ENCODE peak calls at places on chromosomes 5 and 9, in four cellular contexts. P is pancreas, X is prostate gland, J is HFF-Myc. H is an unnamed sample.

GRCh38 chr5:92748072-92748676 is 832.8 kb downstream of the NR2F1-AS1 start:
- DNase-seq in P (no peak), X (no peak), J (no peak), H (no peak)

GRCh38 chr9:13948037-13948436 is 365.9 kb downstream of the NFIB start:
- DNase-seq in P (no peak), X (no peak), J (no peak), H (no peak)

GRCh38 chr5:174724484-174725260 is at the start of gene MSX2:
- DNase-seq in P (peak; percentile 95), X (peak; percentile 94), J (peak; percentile 32), H (peak; percentile 16)

GRCh38 chr5:111834926-111835599 is 78.1 kb upstream of the NREP start:
- DNase-seq in P (no peak), X (no peak), J (no peak), H (no peak)

GRCh38 chr9:107675476-107676264 is 186.1 kb upstream of the KLF4 start:
- DNase-seq in P (no peak), X (no peak), J (no peak), H (no peak)

GRCh38 chr5:98927988-98928801 is 612 bp downstream of the CHD1 start:
- DNase-seq in P (peak; percentile 81), X (peak; percentile 68), J (no peak), H (no peak)

GRCh38 chr9:22118810-22119479 is 109.8 kb upstream of the CDKN2B start:
- DNase-seq in P (no peak), X (no peak), J (no peak), H (no peak)

GRCh38 chr5:43839218-43839617 is 236.2 kb downstream of the NNT start:
- DNase-seq in P (no peak), X (no peak), J (peak; percentile 32), H (peak; percentile 60)

GRCh38 chr9:120161801-120162200 is 418.2 kb downstream of the CDK5RAP2 start:
- DNase-seq in P (no peak), X (peak; percentile 10), J (no peak), H (no peak)

GRCh38 chr5:128227984-128228383 is 144.4 kb downstream of the SLC12A2 start:
- DNase-seq in P (no peak), X (no peak), J (peak; percentile 64), H (no peak)

GRCh38 chr5:21862986-21863385 is 990.2 kb downstream of the CDH12 start:
- DNase-seq in P (no peak), X (no peak), J (no peak), H (no peak)

GRCh38 chr5:165209101-165209727 is 1703.8 kb downstream of the MAT2B start:
- DNase-seq in P (no peak), X (no peak), J (no peak), H (no peak)

GRCh38 chr9:126612813-126613641 is 701 bp upstream of the LMX1B start:
- DNase-seq in P (peak; percentile 78), X (no peak), J (no peak), H (no peak)

GRCh38 chr5:52961238-52961637 is 27.9 kb upstream of the ITGA2 start:
- DNase-seq in P (no peak), X (peak; percentile 45), J (no peak), H (no peak)

GRCh38 chr9:129624947-129625346 is 1.0 kb upstream of the NTMT1 start:
- DNase-seq in P (no peak), X (no peak), J (no peak), H (no peak)

GRCh38 chr5:88748670-88749069 is 134.3 kb downstream of the MEF2C start:
- DNase-seq in P (no peak), X (no peak), J (no peak), H (no peak)

GRCh38 chr9:127198587-127198986 is 66.0 kb upstream of the GARNL3 start:
- DNase-seq in P (peak; percentile 43), X (no peak), J (no peak), H (no peak)

GRCh38 chr5:50709471-50709870 is 43.0 kb downstream of the PARP8 start:
- DNase-seq in P (no peak), X (no peak), J (no peak), H (peak; percentile 7)

GRCh38 chr5:32831630-32832029 is 120.5 kb downstream of the NPR3 start:
- DNase-seq in P (no peak), X (no peak), J (no peak), H (no peak)

GRCh38 chr9:108756746-108757490 is 98.9 kb downstream of the ACTL7B start:
- DNase-seq in P (no peak), X (no peak), J (no peak), H (no peak)

GRCh38 chr5:133404724-133405123 is 207.6 kb downstream of the FSTL4 start:
- DNase-seq in P (no peak), X (no peak), J (no peak), H (no peak)

GRCh38 chr5:180391276-180391675 is 38.1 kb upstream of the GFPT2 start:
- DNase-seq in P (no peak), X (no peak), J (no peak), H (no peak)

GRCh38 chr9:4755026-4755609 is 14.1 kb upstream of the AK3 start:
- DNase-seq in P (no peak), X (no peak), J (no peak), H (no peak)

GRCh38 chr9:84339951-84340350 is 607 bp downstream of the SLC28A3 start:
- DNase-seq in P (no peak), X (no peak), J (no peak), H (no peak)

GRCh38 chr9:114156311-114156657 is 947 bp downstream of the COL27A1 start:
- DNase-seq in P (no peak), X (no peak), J (no peak), H (no peak)

GRCh38 chr5:133460172-133460758 is 152.1 kb downstream of the FSTL4 start:
- DNase-seq in P (no peak), X (no peak), J (no peak), H (no peak)

GRCh38 chr9:27181381-27181780 is 72.4 kb downstream of the TEK start:
- DNase-seq in P (no peak), X (no peak), J (no peak), H (peak; percentile 34)

GRCh38 chr5:3006961-3007551 is 255.6 kb upstream of the IRX2 start:
- DNase-seq in P (no peak), X (no peak), J (no peak), H (no peak)

GRCh38 chr9:101457003-101457402 is 21.4 kb upstream of the ALDOB start:
- DNase-seq in P (no peak), X (no peak), J (no peak), H (no peak)

GRCh38 chr9:123509646-123510045 is 153.6 kb downstream of the CRB2 start:
- DNase-seq in P (no peak), X (no peak), J (no peak), H (no peak)

GRCh38 chr5:135379052-135379654 is 19.9 kb downstream of the MACROH2A1 start:
- DNase-seq in P (no peak), X (no peak), J (no peak), H (no peak)

GRCh38 chr5:10653033-10653432 is 89.2 kb downstream of the ANKRD33B start:
- DNase-seq in P (no peak), X (no peak), J (no peak), H (no peak)

GRCh38 chr9:95031711-95032461 is 285.6 kb downstream of the FANCC start:
- DNase-seq in P (peak; percentile 94), X (no peak), J (no peak), H (no peak)

GRCh38 chr9:81588148-81588874 is 101.0 kb downstream of the TLE1 start:
- DNase-seq in P (peak; percentile 81), X (peak; percentile 84), J (no peak), H (no peak)

GRCh38 chr9:105173836-105174235 is 70.6 kb upstream of the SLC44A1 start:
- DNase-seq in P (no peak), X (no peak), J (no peak), H (no peak)

DNA sequence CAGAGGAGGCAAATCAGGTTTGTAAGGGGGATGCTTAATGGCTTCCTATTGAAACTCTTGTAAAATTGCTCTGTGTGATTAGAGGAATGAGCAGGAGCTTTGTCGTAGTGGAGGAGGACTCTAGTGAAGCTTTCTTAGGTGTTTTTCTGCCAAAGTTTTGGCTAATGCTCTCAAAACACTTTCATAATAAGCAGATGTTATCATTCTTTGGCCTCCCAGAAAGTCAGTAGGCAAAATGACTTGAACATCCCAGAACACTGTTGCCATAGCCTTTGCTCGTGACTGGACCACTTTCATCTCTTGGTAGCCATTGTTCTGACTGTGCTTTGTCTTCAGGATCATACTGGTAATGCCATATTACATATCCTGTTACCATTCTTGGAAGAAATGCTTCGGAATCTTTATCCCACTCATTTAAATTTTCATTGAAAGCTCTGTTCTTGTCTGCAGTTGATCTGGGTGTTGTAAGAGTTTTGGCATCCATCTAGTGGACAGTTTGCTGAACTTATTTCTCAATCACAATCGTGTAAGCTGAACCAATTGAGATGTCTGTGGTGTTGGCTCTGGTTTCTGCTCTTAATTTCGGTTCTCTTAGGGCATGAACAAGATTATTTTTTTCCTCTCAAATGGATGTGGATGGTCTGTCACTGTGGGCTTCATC is 187.6 kb downstream of the COMMD10 start:
- DNase-seq in P (no peak), X (no peak), J (no peak), H (no peak)
- TF ChIP-seq CTCF in P (no peak), X (no peak), J (no peak), H (no peak)

GRCh38 chr9:36399980-36400331 is at the start of gene RNF38:
- DNase-seq in P (no peak), X (no peak), J (no peak), H (no peak)

GRCh38 chr9:36402536-36402935 is 2.5 kb upstream of the RNF38 start:
- DNase-seq in P (no peak), X (no peak), J (no peak), H (no peak)

GRCh38 chr9:36400332-36401178 is 486 bp upstream of the RNF38 start:
- DNase-seq in P (peak; percentile 94), X (peak; percentile 87), J (peak; percentile 39), H (no peak)

GRCh38 chr9:36401179-36401740 is 1.2 kb upstream of the RNF38 start:
- DNase-seq in P (no peak), X (peak; percentile 78), J (no peak), H (no peak)

GRCh38 chr9:36401897-36402480 is 1.9 kb upstream of the RNF38 start:
- DNase-seq in P (no peak), X (no peak), J (no peak), H (no peak)
- H3K4me3 ChIP-seq in P (no peak overlapping the region), X (no peak overlapping the region), J (no peak overlapping the region), H (no peak overlapping the region)

GRCh38 chr5:117999939-118000549 is 988.3 kb downstream of the DTWD2 start:
- DNase-seq in P (no peak), X (no peak), J (no peak), H (no peak)
- TF ChIP-seq CTCF in P (no peak), X (no peak), J (no peak), H (no peak)

DNA sequence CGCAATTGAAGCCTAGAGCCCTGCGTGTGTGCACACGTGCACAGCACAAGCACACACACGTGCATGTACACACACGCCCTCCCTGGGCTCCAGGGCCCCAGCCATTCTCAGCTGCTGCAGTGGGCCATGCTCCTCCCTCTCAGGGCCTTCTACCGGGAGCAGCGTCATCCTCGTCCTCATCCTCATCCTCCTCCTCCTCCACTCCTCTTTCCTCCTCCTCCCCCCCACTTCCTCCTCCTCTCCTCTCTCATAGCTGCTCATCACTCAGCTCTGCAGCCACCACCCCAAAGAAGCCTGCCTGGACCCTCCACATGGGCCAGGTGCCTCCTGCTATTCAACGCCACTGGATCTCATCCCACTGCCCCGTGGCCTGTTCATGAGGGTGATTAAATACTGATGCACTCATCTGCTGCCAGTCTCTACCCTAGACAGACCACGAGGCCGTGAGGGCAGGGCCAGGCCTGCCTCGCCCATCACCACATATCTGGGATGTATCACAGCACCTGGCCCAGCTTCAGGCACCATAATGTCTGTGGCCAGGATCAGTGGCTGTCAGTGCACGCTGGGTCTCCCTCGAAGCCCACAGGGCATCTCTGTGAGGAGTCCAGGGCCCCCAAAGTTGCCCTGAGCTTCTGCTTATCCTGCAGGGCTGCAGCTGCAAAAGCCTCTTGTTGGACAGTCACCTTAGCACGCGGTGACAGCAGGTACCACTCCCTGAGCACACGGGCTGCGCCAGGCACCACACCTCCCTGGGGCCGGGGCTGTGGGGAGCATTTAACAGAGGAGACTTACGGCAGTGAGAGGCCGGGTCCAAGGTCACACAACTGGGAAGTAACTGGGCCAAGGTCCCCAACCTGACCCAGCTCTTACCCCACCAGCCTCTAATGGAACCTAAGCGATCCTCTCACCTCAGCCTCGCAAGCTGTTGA is 9.7 kb downstream of the FAM78A start:
- DNase-seq in P (peak; percentile 37), X (no peak), J (no peak), H (no peak)
- H3K4me3 ChIP-seq in P (no peak overlapping the region), X (no peak overlapping the region), J (no peak overlapping the region), H (no peak overlapping the region)

H was measured in AG04449.